ENCODE peak calls at places on chromosomes 6 and 20, in five cellular contexts. D is WTC11, M is left ventricle myocardium inferior, R is BJ, G is endothelial cell. I is an unnamed sample.

GRCh38 chr6:12963566-12963965 is 247.0 kb downstream of the PHACTR1 start:
- DNase-seq in D (no peak), M (no peak), R (no peak), G (no peak), I (no peak)

GRCh38 chr6:125918681-125919566 is 37.6 kb upstream of the HINT3 start:
- DNase-seq in D (no peak), M (no peak), R (no peak), G (no peak), I (peak)

GRCh38 chr6:17169291-17169690 is 67.4 kb downstream of the STMND1 start:
- DNase-seq in D (no peak), M (no peak), R (no peak), G (no peak), I (no peak)

GRCh38 chr6:161188547-161189465 is 85.1 kb downstream of the AGPAT4 start:
- DNase-seq in D (no peak), M (no peak), R (no peak), G (no peak), I (no peak)

GRCh38 chr6:7035837-7036249 is 71.9 kb upstream of the RREB1 start:
- DNase-seq in D (no peak), M (no peak), R (no peak), G (no peak), I (no peak)

GRCh38 chr20:13661070-13661687 is 22.4 kb upstream of the TASP1 start:
- DNase-seq in D (no peak), M (no peak), R (no peak), G (no peak), I (no peak)

GRCh38 chr6:166588691-166589333 is 2.3 kb upstream of the RAMACL start:
- DNase-seq in D (peak), M (no peak), R (peak), G (no peak), I (peak)

GRCh38 chr20:62391165-62392076 is 4.5 kb downstream of the RPS21 start:
- DNase-seq in D (no peak), M (no peak), R (no peak), G (no peak), I (no peak)

GRCh38 chr20:19588731-19589130 is 169.3 kb upstream of the RIN2 start:
- DNase-seq in D (no peak), M (no peak), R (no peak), G (no peak), I (no peak)

DNA sequence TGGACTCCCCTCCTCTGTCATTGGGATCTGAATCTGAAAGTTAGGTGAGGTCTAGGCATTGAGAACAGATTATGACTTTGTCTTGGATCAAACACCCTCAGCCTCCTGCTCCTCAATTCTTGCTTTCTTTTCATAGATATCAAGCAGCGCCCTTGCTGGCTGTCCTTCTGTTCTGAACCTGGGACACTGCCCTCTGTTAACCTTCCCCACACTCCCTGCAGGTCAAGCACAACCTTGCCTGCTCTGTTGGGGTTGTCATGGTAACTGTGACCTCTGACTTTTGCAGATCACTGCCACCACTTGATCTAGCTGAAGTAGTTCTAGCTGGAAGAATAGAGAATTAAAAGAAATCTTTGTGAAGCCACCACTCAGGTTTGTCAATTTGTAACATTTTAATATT is 16.4 kb upstream of the MICA start:
- DNase-seq in D (no peak), M (no peak), R (no peak), G (no peak), I (no peak)
- TF ChIP-seq CTCF in D (no peak), M (no peak), R (no peak), G (no peak), I (no peak)

GRCh38 chr20:41059236-41059635 is 30.6 kb downstream of the TOP1 start:
- DNase-seq in D (no peak), M (no peak), R (no peak), G (no peak), I (no peak)

GRCh38 chr20:41065716-41066115 is 37.1 kb downstream of the TOP1 start:
- DNase-seq in D (no peak), M (no peak), R (no peak), G (no peak), I (no peak)

GRCh38 chr20:41063442-41063841 is 34.8 kb downstream of the TOP1 start:
- DNase-seq in D (no peak), M (no peak), R (no peak), G (no peak), I (no peak)

GRCh38 chr20:41061155-41061554 is 32.5 kb downstream of the TOP1 start:
- DNase-seq in D (no peak), M (no peak), R (no peak), G (no peak), I (no peak)

DNA sequence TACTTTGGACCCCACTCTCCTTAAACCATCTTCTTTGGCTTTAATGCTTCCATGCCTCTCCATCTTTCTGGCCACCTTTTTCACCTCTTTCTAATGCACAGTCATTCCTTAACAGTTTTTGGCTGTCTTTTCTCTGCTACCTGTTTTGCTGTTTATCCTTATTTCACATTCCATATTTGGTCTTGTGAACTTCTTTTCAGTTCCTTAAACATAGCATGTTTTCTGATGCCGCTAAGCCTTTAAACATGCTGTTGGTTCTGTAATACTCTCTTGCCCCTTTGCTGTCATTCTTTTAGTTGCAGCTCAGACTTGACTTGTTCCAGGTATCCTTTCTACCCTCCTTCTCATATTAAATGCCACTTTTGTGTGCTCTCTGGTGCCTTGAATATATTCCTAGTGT is 35.8 kb downstream of the TOP1 start:
- DNase-seq in D (no peak), M (no peak), R (no peak), G (no peak), I (peak)
- TF ChIP-seq CTCF in D (no peak), M (no peak), R (no peak), G (no peak), I (peak)

GRCh38 chr6:4311976-4312860 is 176.8 kb upstream of the ECI2 start:
- DNase-seq in D (no peak), M (no peak), R (no peak), G (no peak), I (no peak)

GRCh38 chr6:4316867-4317400 is 181.6 kb upstream of the ECI2 start:
- DNase-seq in D (no peak), M (peak), R (peak), G (no peak), I (no peak)

GRCh38 chr6:4309540-4309939 is 174.2 kb upstream of the ECI2 start:
- DNase-seq in D (no peak), M (no peak), R (no peak), G (no peak), I (no peak)

GRCh38 chr6:4314201-4314707 is 178.9 kb upstream of the ECI2 start:
- DNase-seq in D (no peak), M (no peak), R (no peak), G (no peak), I (no peak)

GRCh38 chr6:4313044-4313686 is 177.8 kb upstream of the ECI2 start:
- DNase-seq in D (no peak), M (peak), R (peak), G (no peak), I (no peak)
- TF ChIP-seq CTCF in D (no peak), M (peak), R (peak), G (no peak), I (no peak)

GRCh38 chr6:79467716-79468115 is 69.5 kb downstream of the LCA5 start:
- DNase-seq in D (no peak), M (no peak), R (no peak), G (no peak), I (no peak)

GRCh38 chr6:79468116-79468515 is 69.1 kb downstream of the LCA5 start:
- DNase-seq in D (no peak), M (no peak), R (no peak), G (no peak), I (no peak)

GRCh38 chr6:79463721-79464120 is 73.5 kb downstream of the LCA5 start:
- DNase-seq in D (no peak), M (no peak), R (no peak), G (no peak), I (no peak)

GRCh38 chr6:79468587-79468986 is 68.6 kb downstream of the LCA5 start:
- DNase-seq in D (no peak), M (no peak), R (no peak), G (no peak), I (no peak)

DNA sequence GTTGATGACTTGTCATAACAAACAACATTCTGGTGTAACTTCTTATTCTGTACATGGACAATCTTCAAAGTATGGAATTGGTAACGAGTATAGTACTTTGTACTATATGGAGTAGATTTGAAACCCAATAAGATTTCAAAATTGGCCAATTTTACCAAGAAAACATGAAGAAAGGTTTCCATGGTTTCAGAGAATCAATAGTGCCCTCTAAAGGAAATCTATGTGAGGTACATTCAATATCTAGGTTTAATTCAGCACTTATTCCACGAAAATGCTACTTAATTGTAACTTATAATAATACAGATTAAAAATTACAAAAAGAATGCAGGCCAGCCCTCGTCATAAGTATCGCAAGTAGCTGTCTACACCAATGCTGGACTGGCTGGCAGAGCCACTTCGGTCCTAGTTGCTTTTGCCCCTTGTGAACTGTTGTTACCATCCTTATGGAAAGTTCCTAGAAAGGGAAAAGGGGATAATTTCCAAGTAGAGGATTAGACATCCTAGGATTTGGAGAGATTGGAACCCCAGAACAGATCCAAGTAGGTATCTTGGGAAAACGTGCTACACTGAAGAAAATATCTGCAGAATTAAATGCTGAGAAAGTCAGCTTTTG is 70.9 kb downstream of the LCA5 start:
- DNase-seq in D (no peak), M (no peak), R (no peak), G (no peak), I (peak)
- TF ChIP-seq CTCF in D (no peak), M (peak), R (peak), G (peak), I (peak)

DNA sequence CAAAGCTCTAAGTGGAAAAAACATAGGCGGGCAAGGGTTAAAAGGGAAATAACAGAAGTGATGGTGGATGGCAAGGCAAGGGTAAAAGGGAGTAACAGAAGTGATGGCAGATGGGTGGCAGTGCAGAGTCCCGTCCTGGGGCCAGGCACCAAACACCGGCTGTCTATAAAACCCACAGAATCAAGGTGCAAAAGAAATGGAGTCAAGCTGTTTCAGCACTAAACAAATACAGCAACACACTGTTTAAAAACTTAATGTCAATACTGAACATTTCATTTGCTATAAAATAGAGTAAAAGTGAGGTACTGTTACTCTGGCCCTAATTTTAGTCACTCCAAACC is 87.6 kb downstream of the MAN1A1 start:
- DNase-seq in D (no peak), M (no peak), R (no peak), G (no peak), I (no peak)
- TF ChIP-seq CTCF in D (no peak), M (no peak), R (no peak), G (no peak), I (no peak)

DNA sequence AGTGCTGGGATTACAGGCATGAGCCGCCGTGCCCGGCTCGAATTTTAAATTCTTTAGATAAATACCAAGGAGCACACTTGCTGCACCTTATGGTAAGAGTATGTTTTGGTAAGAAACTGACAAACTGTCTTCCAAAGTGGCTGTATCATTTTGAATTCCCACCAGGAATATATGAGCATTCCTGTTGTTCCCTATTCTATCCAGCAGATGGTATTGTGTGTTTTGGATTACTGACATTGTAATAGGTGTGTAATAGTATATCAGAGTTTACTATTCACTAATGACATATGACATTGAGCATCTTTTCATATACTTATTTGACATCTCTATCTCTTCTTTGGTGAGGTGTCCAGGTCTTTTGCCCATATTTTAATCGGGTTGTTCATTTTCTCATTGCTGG is 40.5 kb downstream of the TGM6 start:
- DNase-seq in D (no peak), M (no peak), R (no peak), G (no peak), I (no peak)
- TF ChIP-seq CTCF in D (no peak), M (no peak), R (peak), G (peak), I (no peak)

I was measured in GM10248.